ENCODE peak calls at places on chromosome 4, in ten cellular contexts. One of them, this sample, is unnamed.

GRCh38 chr4:38860788-38861424 is 4.3 kb upstream of the TLR6 start:
- DNase-seq in endothelial cell of umbilical vein: peak; percentile 34
- DNase-seq in fibroblast of lung: peak; percentile 33
- DNase-seq in SK-N-SH: peak; percentile 47
- DNase-seq in mammary epithelial cell: peak; percentile 47
- DNase-seq in IMR-90: peak; percentile 26
- DNase-seq in HCT116: peak; percentile 74
- DNase-seq in DND-41: peak; percentile 33
- DNase-seq in PC-3: peak; percentile 61
- DNase-seq in GM12878: peak; percentile 41
- DNase-seq in this sample: no peak

GRCh38 chr4:81214518-81215218 is 354 bp downstream of the PRKG2 start:
- DNase-seq in endothelial cell of umbilical vein: no peak
- DNase-seq in mammary epithelial cell: peak; percentile 41
- DNase-seq in PC-3: no peak
- DNase-seq in GM12878: no peak
- DNase-seq in DND-41: no peak
- DNase-seq in fibroblast of lung: peak; percentile 54
- DNase-seq in SK-N-SH: peak; percentile 11
- DNase-seq in IMR-90: peak; percentile 25
- DNase-seq in HCT116: no peak
- DNase-seq in this sample: peak; percentile 55

GRCh38 chr4:67035501-67035900 is 509.8 kb downstream of the CENPC start:
- DNase-seq in PC-3: peak; percentile 98
- DNase-seq in fibroblast of lung: no peak
- DNase-seq in DND-41: no peak
- DNase-seq in HCT116: no peak
- DNase-seq in GM12878: no peak
- DNase-seq in IMR-90: no peak
- DNase-seq in endothelial cell of umbilical vein: no peak
- DNase-seq in SK-N-SH: no peak
- DNase-seq in mammary epithelial cell: peak; percentile 91
- DNase-seq in this sample: no peak

GRCh38 chr4:148065069-148065468 is 333.2 kb downstream of the ARHGAP10 start:
- DNase-seq in mammary epithelial cell: peak; percentile 13
- DNase-seq in SK-N-SH: no peak
- DNase-seq in GM12878: no peak
- DNase-seq in HCT116: no peak
- DNase-seq in endothelial cell of umbilical vein: no peak
- DNase-seq in fibroblast of lung: peak; percentile 70
- DNase-seq in IMR-90: peak; percentile 90
- DNase-seq in PC-3: no peak
- DNase-seq in DND-41: no peak
- DNase-seq in this sample: no peak

GRCh38 chr4:19721587-19721986 is 530.1 kb upstream of the SLIT2 start:
- DNase-seq in HCT116: no peak
- DNase-seq in GM12878: no peak
- DNase-seq in endothelial cell of umbilical vein: peak; percentile 32
- DNase-seq in DND-41: peak; percentile 74
- DNase-seq in IMR-90: no peak
- DNase-seq in SK-N-SH: no peak
- DNase-seq in mammary epithelial cell: no peak
- DNase-seq in PC-3: no peak
- DNase-seq in fibroblast of lung: no peak
- DNase-seq in this sample: no peak

GRCh38 chr4:37799941-37800554 is 26.4 kb upstream of the PGM2 start:
- DNase-seq in SK-N-SH: no peak
- DNase-seq in IMR-90: peak; percentile 6
- DNase-seq in endothelial cell of umbilical vein: no peak
- DNase-seq in PC-3: no peak
- DNase-seq in DND-41: no peak
- DNase-seq in mammary epithelial cell: no peak
- DNase-seq in GM12878: no peak
- DNase-seq in HCT116: no peak
- DNase-seq in fibroblast of lung: no peak
- DNase-seq in this sample: no peak

GRCh38 chr4:153241295-153241694 is 37.1 kb downstream of the TRIM2 start:
- DNase-seq in SK-N-SH: no peak
- DNase-seq in mammary epithelial cell: no peak
- DNase-seq in GM12878: no peak
- DNase-seq in fibroblast of lung: no peak
- DNase-seq in IMR-90: no peak
- DNase-seq in PC-3: no peak
- DNase-seq in DND-41: no peak
- DNase-seq in endothelial cell of umbilical vein: no peak
- DNase-seq in HCT116: no peak
- DNase-seq in this sample: no peak

GRCh38 chr4:4694296-4694772 is 152.5 kb upstream of the STX18 start:
- DNase-seq in GM12878: no peak
- DNase-seq in DND-41: no peak
- DNase-seq in endothelial cell of umbilical vein: no peak
- DNase-seq in fibroblast of lung: peak; percentile 38
- DNase-seq in IMR-90: peak; percentile 23
- DNase-seq in SK-N-SH: peak; percentile 30
- DNase-seq in HCT116: no peak
- DNase-seq in mammary epithelial cell: no peak
- DNase-seq in PC-3: no peak
- DNase-seq in this sample: peak; percentile 75

GRCh38 chr4:158346576-158346975 is 136.3 kb downstream of the TMEM144 start:
- DNase-seq in HCT116: no peak
- DNase-seq in PC-3: no peak
- DNase-seq in mammary epithelial cell: no peak
- DNase-seq in GM12878: no peak
- DNase-seq in SK-N-SH: no peak
- DNase-seq in IMR-90: no peak
- DNase-seq in fibroblast of lung: no peak
- DNase-seq in DND-41: no peak
- DNase-seq in endothelial cell of umbilical vein: no peak
- DNase-seq in this sample: no peak

GRCh38 chr4:143381171-143382118 is 44.8 kb downstream of the GAB1 start:
- DNase-seq in PC-3: peak; percentile 88
- DNase-seq in SK-N-SH: peak; percentile 24
- DNase-seq in HCT116: no peak
- DNase-seq in endothelial cell of umbilical vein: peak; percentile 98
- DNase-seq in IMR-90: peak; percentile 93
- DNase-seq in mammary epithelial cell: peak; percentile 81
- DNase-seq in fibroblast of lung: peak; percentile 88
- DNase-seq in GM12878: no peak
- DNase-seq in DND-41: no peak
- DNase-seq in this sample: peak; percentile 84

GRCh38 chr4:138487217-138487616 is 245.1 kb upstream of the SLC7A11 start:
- DNase-seq in PC-3: no peak
- DNase-seq in SK-N-SH: no peak
- DNase-seq in DND-41: no peak
- DNase-seq in endothelial cell of umbilical vein: no peak
- DNase-seq in IMR-90: no peak
- DNase-seq in fibroblast of lung: no peak
- DNase-seq in HCT116: no peak
- DNase-seq in mammary epithelial cell: no peak
- DNase-seq in GM12878: no peak
- DNase-seq in this sample: no peak

GRCh38 chr4:146243141-146243882 is 29.0 kb downstream of the REELD1 start:
- DNase-seq in DND-41: peak; percentile 41
- DNase-seq in mammary epithelial cell: no peak
- DNase-seq in endothelial cell of umbilical vein: peak; percentile 37
- DNase-seq in SK-N-SH: no peak
- DNase-seq in PC-3: peak; percentile 21
- DNase-seq in fibroblast of lung: no peak
- DNase-seq in HCT116: no peak
- DNase-seq in IMR-90: peak; percentile 37
- DNase-seq in GM12878: peak; percentile 45
- DNase-seq in this sample: peak; percentile 78

GRCh38 chr4:22515888-22516541 is at the start of gene ADGRA3:
- DNase-seq in DND-41: peak; percentile 32
- DNase-seq in IMR-90: peak; percentile 51
- DNase-seq in SK-N-SH: peak; percentile 94
- DNase-seq in fibroblast of lung: peak; percentile 57
- DNase-seq in mammary epithelial cell: peak; percentile 72
- DNase-seq in GM12878: no peak
- DNase-seq in HCT116: no peak
- DNase-seq in endothelial cell of umbilical vein: peak; percentile 81
- DNase-seq in PC-3: peak; percentile 71
- DNase-seq in this sample: peak; percentile 93

GRCh38 chr4:86446996-86447395 is 87.1 kb upstream of the MAPK10 start:
- DNase-seq in endothelial cell of umbilical vein: no peak
- DNase-seq in mammary epithelial cell: no peak
- DNase-seq in DND-41: no peak
- DNase-seq in fibroblast of lung: no peak
- DNase-seq in HCT116: no peak
- DNase-seq in IMR-90: no peak
- DNase-seq in GM12878: no peak
- DNase-seq in PC-3: no peak
- DNase-seq in SK-N-SH: no peak
- DNase-seq in this sample: no peak

GRCh38 chr4:5082381-5082780 is 31.1 kb downstream of the STK32B start:
- DNase-seq in fibroblast of lung: no peak
- DNase-seq in IMR-90: no peak
- DNase-seq in PC-3: no peak
- DNase-seq in endothelial cell of umbilical vein: peak; percentile 33
- DNase-seq in mammary epithelial cell: peak; percentile 16
- DNase-seq in SK-N-SH: no peak
- DNase-seq in HCT116: no peak
- DNase-seq in DND-41: no peak
- DNase-seq in GM12878: no peak
- DNase-seq in this sample: no peak

GRCh38 chr4:113701156-113701555 is 60.4 kb downstream of the CAMK2D start:
- DNase-seq in GM12878: no peak
- DNase-seq in mammary epithelial cell: no peak
- DNase-seq in fibroblast of lung: no peak
- DNase-seq in endothelial cell of umbilical vein: no peak
- DNase-seq in PC-3: no peak
- DNase-seq in SK-N-SH: no peak
- DNase-seq in HCT116: no peak
- DNase-seq in DND-41: no peak
- DNase-seq in IMR-90: no peak
- DNase-seq in this sample: no peak

GRCh38 chr4:113699772-113700171 is 61.8 kb downstream of the CAMK2D start:
- DNase-seq in IMR-90: peak; percentile 76
- DNase-seq in PC-3: no peak
- DNase-seq in mammary epithelial cell: peak; percentile 6
- DNase-seq in GM12878: no peak
- DNase-seq in DND-41: no peak
- DNase-seq in fibroblast of lung: peak; percentile 45
- DNase-seq in SK-N-SH: no peak
- DNase-seq in HCT116: no peak
- DNase-seq in endothelial cell of umbilical vein: no peak
- DNase-seq in this sample: no peak

GRCh38 chr4:113697429-113697828 is 64.1 kb downstream of the CAMK2D start:
- DNase-seq in endothelial cell of umbilical vein: no peak
- DNase-seq in IMR-90: no peak
- DNase-seq in fibroblast of lung: no peak
- DNase-seq in GM12878: no peak
- DNase-seq in mammary epithelial cell: no peak
- DNase-seq in DND-41: no peak
- DNase-seq in HCT116: no peak
- DNase-seq in PC-3: no peak
- DNase-seq in SK-N-SH: no peak
- DNase-seq in this sample: no peak

GRCh38 chr4:113695328-113696169 is 66.0 kb downstream of the CAMK2D start:
- DNase-seq in GM12878: no peak
- DNase-seq in fibroblast of lung: peak; percentile 40
- DNase-seq in DND-41: no peak
- DNase-seq in mammary epithelial cell: no peak
- DNase-seq in endothelial cell of umbilical vein: no peak
- DNase-seq in PC-3: peak; percentile 22
- DNase-seq in HCT116: no peak
- DNase-seq in SK-N-SH: no peak
- DNase-seq in IMR-90: peak; percentile 88
- DNase-seq in this sample: no peak

DNA sequence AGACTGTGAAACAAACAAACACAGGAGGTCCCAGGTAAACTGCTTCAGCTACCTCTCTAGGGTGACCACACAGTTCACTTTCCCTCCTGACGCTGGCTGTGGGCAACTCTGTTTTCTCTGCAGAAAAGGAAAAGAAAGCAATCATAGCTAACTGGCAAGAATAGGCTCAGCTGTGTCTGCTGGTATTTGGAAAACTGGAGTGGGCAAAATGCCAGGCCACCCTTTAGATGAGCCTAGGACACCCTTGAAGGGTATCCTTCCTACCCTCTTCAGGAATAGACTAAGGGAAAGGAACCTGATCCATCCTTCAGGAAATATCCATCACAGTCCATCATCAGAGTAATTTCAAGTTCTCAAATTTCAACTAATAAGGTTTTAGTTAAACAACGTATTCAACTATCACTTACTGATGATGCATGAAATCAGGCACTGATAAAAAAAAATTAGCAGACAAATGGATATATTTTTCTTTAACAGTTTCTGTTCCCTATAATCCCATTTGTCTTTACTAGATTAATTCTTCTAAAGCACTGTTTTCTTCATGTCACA is 60.9 kb downstream of the CAMK2D start:
- DNase-seq in GM12878: no peak
- DNase-seq in DND-41: no peak
- DNase-seq in PC-3: no peak
- DNase-seq in mammary epithelial cell: no peak
- DNase-seq in SK-N-SH: no peak
- DNase-seq in IMR-90: no peak
- DNase-seq in fibroblast of lung: peak; percentile 26
- DNase-seq in endothelial cell of umbilical vein: no peak
- DNase-seq in HCT116: no peak
- DNase-seq in this sample: no peak
- H3K36me3 ChIP-seq in GM12878: no peaks in the 10 kb centered on the region
- H3K36me3 ChIP-seq in DND-41: no peaks in the 10 kb centered on the region
- H3K36me3 ChIP-seq in PC-3: no peaks in the 10 kb centered on the region
- H3K36me3 ChIP-seq in mammary epithelial cell: no peaks in the 10 kb centered on the region
- H3K36me3 ChIP-seq in SK-N-SH: no peaks in the 10 kb centered on the region
- H3K36me3 ChIP-seq in IMR-90: no peaks in the 10 kb centered on the region
- H3K36me3 ChIP-seq in fibroblast of lung: no peaks in the 10 kb centered on the region
- H3K36me3 ChIP-seq in endothelial cell of umbilical vein: no peaks in the 10 kb centered on the region
- H3K36me3 ChIP-seq in HCT116: no peaks in the 10 kb centered on the region
- H3K36me3 ChIP-seq in this sample: no peaks in the 10 kb centered on the region

GRCh38 chr4:98745372-98745771 is 87.0 kb upstream of the TSPAN5 start:
- DNase-seq in PC-3: peak; percentile 28
- DNase-seq in HCT116: no peak
- DNase-seq in SK-N-SH: peak; percentile 5
- DNase-seq in mammary epithelial cell: peak; percentile 32
- DNase-seq in GM12878: no peak
- DNase-seq in DND-41: no peak
- DNase-seq in IMR-90: peak; percentile 15
- DNase-seq in endothelial cell of umbilical vein: no peak
- DNase-seq in fibroblast of lung: peak; percentile 25
- DNase-seq in this sample: no peak
- TF ChIP-seq CTCF in PC-3: peak; percentile 48
- TF ChIP-seq CTCF in HCT116: peak; percentile 54
- TF ChIP-seq CTCF in SK-N-SH: peak; percentile 38
- TF ChIP-seq CTCF in mammary epithelial cell: peak; percentile 63
- TF ChIP-seq CTCF in GM12878: peak; percentile 9
- TF ChIP-seq CTCF in DND-41: no peak
- TF ChIP-seq CTCF in IMR-90: peak; percentile 52
- TF ChIP-seq CTCF in endothelial cell of umbilical vein: no peak
- TF ChIP-seq CTCF in fibroblast of lung: peak; percentile 33
- TF ChIP-seq CTCF in this sample: no peak

GRCh38 chr4:76704133-76704881 is 193.6 kb downstream of the SOWAHB start:
- DNase-seq in GM12878: no peak
- DNase-seq in SK-N-SH: no peak
- DNase-seq in fibroblast of lung: peak; percentile 86
- DNase-seq in PC-3: peak; percentile 88
- DNase-seq in DND-41: no peak
- DNase-seq in IMR-90: peak; percentile 81
- DNase-seq in mammary epithelial cell: peak; percentile 87
- DNase-seq in HCT116: peak; percentile 68
- DNase-seq in endothelial cell of umbilical vein: peak; percentile 75
- DNase-seq in this sample: no peak
- H3K9ac ChIP-seq in GM12878: no peak overlapping the region
- H3K9ac ChIP-seq in SK-N-SH: peak overlapping the region; percentile 15
- H3K9ac ChIP-seq in fibroblast of lung: no peak overlapping the region
- H3K9ac ChIP-seq in PC-3: peak overlapping the region; percentile 77
- H3K9ac ChIP-seq in DND-41: no peak overlapping the region
- H3K9ac ChIP-seq in IMR-90: peak overlapping the region; percentile 47
- H3K9ac ChIP-seq in mammary epithelial cell: peak overlapping the region; percentile 70
- H3K9ac ChIP-seq in HCT116: peak overlapping the region; percentile 34
- H3K9ac ChIP-seq in endothelial cell of umbilical vein: peak overlapping the region; percentile 84
- H3K9ac ChIP-seq in this sample: no peak overlapping the region

GRCh38 chr4:533318-534100 is 34.5 kb downstream of the PIGG start:
- DNase-seq in mammary epithelial cell: no peak
- DNase-seq in GM12878: no peak
- DNase-seq in IMR-90: no peak
- DNase-seq in endothelial cell of umbilical vein: no peak
- DNase-seq in PC-3: no peak
- DNase-seq in fibroblast of lung: no peak
- DNase-seq in DND-41: no peak
- DNase-seq in HCT116: no peak
- DNase-seq in SK-N-SH: no peak
- DNase-seq in this sample: peak; percentile 59
- H3K36me3 ChIP-seq in mammary epithelial cell: peaks cover 18% of the 10 kb centered on the region
- H3K36me3 ChIP-seq in GM12878: peaks cover 3% of the 10 kb centered on the region
- H3K36me3 ChIP-seq in IMR-90: peaks cover 61% of the 10 kb centered on the region
- H3K36me3 ChIP-seq in endothelial cell of umbilical vein: no peaks in the 10 kb centered on the region
- H3K36me3 ChIP-seq in PC-3: peaks cover 5% of the 10 kb centered on the region
- H3K36me3 ChIP-seq in fibroblast of lung: peaks cover 11% of the 10 kb centered on the region
- H3K36me3 ChIP-seq in DND-41: peaks cover 89% of the 10 kb centered on the region
- H3K36me3 ChIP-seq in HCT116: no peaks in the 10 kb centered on the region
- H3K36me3 ChIP-seq in SK-N-SH: peaks cover 87% of the 10 kb centered on the region
- H3K36me3 ChIP-seq in this sample: peaks cover 21% of the 10 kb centered on the region

This sample was measured in kidney.